ENCODE peak calls at places on chromosomes 16 and 17, in ten cellular contexts. V is activated CD8-positive, alpha-beta memory T cell treated with anti-CD3 and anti-CD28 coated beads, Interleukin-2, amount 10 ng/mL, durations not matched to agents 7 days and 5 days; D is activated naive CD8-positive, alpha-beta T cell treated with anti-CD3 and anti-CD28 coated beads, Interleukin-2, amount 10 ng/mL, durations not matched to agents 7 days and 5 days; M is heart left ventricle; Q is activated CD4-positive, alpha-beta T cell treated with anti-CD3 and anti-CD28 coated beads for 36 hours; W is activated CD8-positive, alpha-beta T cell treated with anti-CD3 and anti-CD28 coated beads, Interleukin-2, amount 10 ng/mL, durations not matched to agents 7 days and 5 days; B is K562; H is Right ventricle myocardium superior; L is T-cell; T is Right ventricle myocardium inferior. S is an unnamed sample.
A peak's percentile ranks its signal among the peaks of the same experiment; 100 is the strongest.

GRCh38 chr16:87201052-87201451 is 116.1 kb downstream of the C16orf95 start:
- ATAC-seq in V (no peak), D (no peak), M (peak; percentile 93), Q (no peak), W (no peak), B (no peak), H (peak; percentile 89), L (no peak), T (peak; percentile 88), S (no peak)

GRCh38 chr16:24427840-24428239 is 111.5 kb upstream of the RBBP6 start:
- ATAC-seq in V (no peak), D (no peak), M (no peak), Q (peak; percentile 51), W (no peak), B (no peak), H (no peak), L (no peak), T (no peak), S (no peak)

GRCh38 chr16:50584033-50584722 is 36.0 kb downstream of the NKD1 start:
- ATAC-seq in V (peak; percentile 27), D (no peak), M (no peak), Q (peak; percentile 53), W (no peak), B (no peak), H (no peak), L (no peak), T (no peak), S (no peak)

GRCh38 chr17:64218066-64218465 is 45.0 kb downstream of the TEX2 start:
- ATAC-seq in V (peak; percentile 49), D (peak; percentile 70), M (no peak), Q (peak; percentile 99), W (no peak), B (no peak), H (no peak), L (peak; percentile 83), T (no peak), S (peak; percentile 44)

GRCh38 chr17:58991718-58992331 is 114.9 kb downstream of the TRIM37 start:
- ATAC-seq in V (peak; percentile 64), D (no peak), M (peak; percentile 32), Q (peak; percentile 86), W (no peak), B (no peak), H (no peak), L (no peak), T (no peak), S (peak; percentile 60)

GRCh38 chr16:65410801-65411200 is 288.9 kb upstream of the CDH11 start:
- ATAC-seq in V (no peak), D (no peak), M (no peak), Q (no peak), W (no peak), B (no peak), H (no peak), L (no peak), T (no peak), S (no peak)

GRCh38 chr17:2179615-2180295 is 123.8 kb downstream of the SMG6 start:
- ATAC-seq in V (no peak), D (no peak), M (peak; percentile 75), Q (no peak), W (no peak), B (no peak), H (peak; percentile 73), L (no peak), T (peak; percentile 64), S (peak; percentile 27)

GRCh38 chr17:67018429-67019125 is 25.8 kb upstream of the CACNG1 start:
- ATAC-seq in V (no peak), D (no peak), M (no peak), Q (no peak), W (no peak), B (no peak), H (no peak), L (no peak), T (no peak), S (no peak)

GRCh38 chr16:80507538-80507937 is 33.3 kb upstream of the DYNLRB2 start:
- ATAC-seq in V (no peak), D (no peak), M (peak; percentile 76), Q (no peak), W (no peak), B (no peak), H (peak; percentile 64), L (no peak), T (peak; percentile 77), S (no peak)

GRCh38 chr16:51408357-51408756 is 257.3 kb upstream of the SALL1 start:
- ATAC-seq in V (no peak), D (no peak), M (no peak), Q (no peak), W (no peak), B (no peak), H (no peak), L (no peak), T (no peak), S (no peak)

GRCh38 chr16:69145658-69146057 is 13.2 kb downstream of the UTP4 start:
- ATAC-seq in V (no peak), D (no peak), M (no peak), Q (no peak), W (no peak), B (no peak), H (no peak), L (no peak), T (no peak), S (no peak)

GRCh38 chr17:8470447-8471047 is 34.9 kb downstream of the NDEL1 start:
- ATAC-seq in V (no peak), D (no peak), M (peak; percentile 54), Q (no peak), W (no peak), B (no peak), H (peak; percentile 62), L (no peak), T (peak; percentile 26), S (peak; percentile 30)

GRCh38 chr17:10460062-10460461 is 9.3 kb downstream of the MYH4 start:
- ATAC-seq in V (no peak), D (no peak), M (no peak), Q (no peak), W (no peak), B (no peak), H (no peak), L (no peak), T (no peak), S (no peak)

GRCh38 chr17:58710948-58711552 is 18.6 kb downstream of the RAD51C start:
- ATAC-seq in V (no peak), D (no peak), M (no peak), Q (no peak), W (no peak), B (peak; percentile 68), H (no peak), L (no peak), T (no peak), S (no peak)

GRCh38 chr17:59106463-59107305 is at the start of gene TRIM37:
- ATAC-seq in V (peak; percentile 96), D (peak; percentile 97), M (peak; percentile 98), Q (peak; percentile 95), W (peak; percentile 98), B (peak; percentile 98), H (peak; percentile 97), L (peak; percentile 98), T (peak; percentile 99), S (peak; percentile 99)

GRCh38 chr16:81495321-81496234 is 51.0 kb downstream of the CMIP start:
- ATAC-seq in V (no peak), D (no peak), M (peak; percentile 50), Q (no peak), W (no peak), B (peak; percentile 87), H (peak; percentile 38), L (no peak), T (no peak), S (no peak)

GRCh38 chr17:69093279-69093789 is 32.6 kb upstream of the ABCA9 start:
- ATAC-seq in V (no peak), D (no peak), M (no peak), Q (no peak), W (no peak), B (peak; percentile 87), H (peak; percentile 36), L (no peak), T (peak; percentile 46), S (no peak)